ENCODE peak calls at places on chromosomes 11 and 22, in four cellular contexts. V is H9, A is PC-3, N is lower lobe of right lung. Z is an unnamed sample. For H3K27me3 and H3K4me1, the result is how much of the 10 kb centered on the place peaks cover.

GRCh38 chr11:108016647-108017046 is 7.9 kb downstream of the CUL5 start:
- DNase-seq in V (no peak), A (no peak), N (no peak), Z (no peak)

GRCh38 chr11:128503231-128503991 is 83.9 kb downstream of the ETS1 start:
- DNase-seq in V (no peak), A (no peak), N (no peak), Z (no peak)

GRCh38 chr22:21994881-21995444 is 12.4 kb upstream of the TOP3B start:
- DNase-seq in V (no peak), A (no peak), N (no peak), Z (no peak)

GRCh38 chr11:74443071-74443864 is 24.1 kb downstream of the KCNE3 start:
- DNase-seq in V (no peak), A (peak), N (no peak), Z (no peak)

GRCh38 chr11:73152861-73153483 is 10.9 kb upstream of the FCHSD2 start:
- DNase-seq in V (peak), A (peak), N (no peak), Z (no peak)

GRCh38 chr11:117625237-117625636 is 171.8 kb downstream of the DSCAML1 start:
- DNase-seq in V (no peak), A (no peak), N (no peak), Z (peak)

GRCh38 chr22:48753381-48753730 is 1074.3 kb downstream of the BRD1 start:
- DNase-seq in V (no peak), A (no peak), N (no peak), Z (no peak)

GRCh38 chr11:66119348-66120133 is 49.5 kb downstream of the PACS1 start:
- DNase-seq in V (no peak), A (peak), N (no peak), Z (no peak)

GRCh38 chr11:33779849-33780528 is 5.7 kb upstream of the FBXO3 start:
- DNase-seq in V (no peak), A (no peak), N (no peak), Z (no peak)

GRCh38 chr11:63505857-63506528 is at the start of gene LGALS12:
- DNase-seq in V (peak), A (no peak), N (peak), Z (no peak)

GRCh38 chr11:42631223-42631843 is 680.5 kb upstream of the API5 start:
- DNase-seq in V (no peak), A (peak), N (no peak), Z (no peak)

GRCh38 chr11:40037005-40037404 is 1422.4 kb downstream of the LRRC4C start:
- DNase-seq in V (peak), A (no peak), N (no peak), Z (no peak)

GRCh38 chr11:115585361-115586024 is 81.3 kb upstream of the CADM1 start:
- DNase-seq in V (no peak), A (no peak), N (no peak), Z (no peak)

GRCh38 chr11:11155962-11156815 is 196.9 kb downstream of the CSNK2A3 start:
- DNase-seq in V (peak), A (peak), N (no peak), Z (no peak)

GRCh38 chr11:130882138-130882551 is 34.1 kb downstream of the SNX19 start:
- DNase-seq in V (no peak), A (no peak), N (no peak), Z (no peak)

GRCh38 chr22:46355369-46355995 is 20.0 kb downstream of the TRMU start:
- DNase-seq in V (peak), A (peak), N (peak), Z (peak)

GRCh38 chr22:26585104-26585790 is 4.7 kb downstream of the TPST2 start:
- DNase-seq in V (no peak), A (peak), N (peak), Z (peak)

GRCh38 chr11:5620606-5621521 is 3.9 kb upstream of the TRIM34 start:
- DNase-seq in V (no peak), A (peak), N (no peak), Z (no peak)

GRCh38 chr11:12058425-12059115 is 50.1 kb upstream of the DKK3 start:
- DNase-seq in V (no peak), A (no peak), N (no peak), Z (no peak)

GRCh38 chr11:68980776-68981065 is at the start of gene MRGPRD:
- DNase-seq in V (no peak), A (no peak), N (no peak), Z (no peak)
- H3K27me3 ChIP-seq in V (under half), A (under half), N (under half), Z (under half)

DNA sequence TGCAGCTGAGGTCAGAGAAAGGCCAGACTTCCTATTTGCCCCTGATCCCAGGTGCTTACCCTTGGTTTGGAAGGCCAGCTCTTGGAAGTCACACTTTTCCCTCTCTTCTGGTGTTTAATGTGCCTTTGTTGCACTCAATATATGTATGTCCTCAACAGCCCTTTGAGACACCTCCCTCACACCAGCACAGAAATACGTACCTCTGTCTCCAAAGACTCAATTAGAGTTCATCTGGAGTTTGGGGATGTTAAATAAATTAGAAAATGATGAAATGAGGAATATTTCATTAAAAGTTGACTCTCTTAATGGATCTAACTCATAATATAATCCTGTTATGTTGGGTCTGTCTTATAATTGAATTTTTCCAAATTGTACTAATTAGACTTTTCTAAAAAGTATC is at the start of gene OR9G4:
- DNase-seq in V (no peak), A (no peak), N (no peak), Z (no peak)
- H3K4me1 ChIP-seq in V (under half), A (under half), N (under half), Z (under half)

GRCh38 chr22:47547239-47547661 is 784.8 kb downstream of the TBC1D22A start:
- DNase-seq in V (no peak), A (no peak), N (no peak), Z (no peak)

GRCh38 chr22:47548953-47549740 is 786.7 kb downstream of the TBC1D22A start:
- DNase-seq in V (no peak), A (no peak), N (no peak), Z (no peak)

GRCh38 chr22:47547881-47548630 is 785.6 kb downstream of the TBC1D22A start:
- DNase-seq in V (no peak), A (no peak), N (no peak), Z (no peak)

GRCh38 chr22:47543447-47543846 is 781.0 kb downstream of the TBC1D22A start:
- DNase-seq in V (no peak), A (no peak), N (no peak), Z (no peak)

GRCh38 chr22:47544696-47545095 is 782.2 kb downstream of the TBC1D22A start:
- DNase-seq in V (no peak), A (no peak), N (no peak), Z (no peak)
- H3K27me3 ChIP-seq in V (under half), A (under half), N (under half), Z (under half)

DNA sequence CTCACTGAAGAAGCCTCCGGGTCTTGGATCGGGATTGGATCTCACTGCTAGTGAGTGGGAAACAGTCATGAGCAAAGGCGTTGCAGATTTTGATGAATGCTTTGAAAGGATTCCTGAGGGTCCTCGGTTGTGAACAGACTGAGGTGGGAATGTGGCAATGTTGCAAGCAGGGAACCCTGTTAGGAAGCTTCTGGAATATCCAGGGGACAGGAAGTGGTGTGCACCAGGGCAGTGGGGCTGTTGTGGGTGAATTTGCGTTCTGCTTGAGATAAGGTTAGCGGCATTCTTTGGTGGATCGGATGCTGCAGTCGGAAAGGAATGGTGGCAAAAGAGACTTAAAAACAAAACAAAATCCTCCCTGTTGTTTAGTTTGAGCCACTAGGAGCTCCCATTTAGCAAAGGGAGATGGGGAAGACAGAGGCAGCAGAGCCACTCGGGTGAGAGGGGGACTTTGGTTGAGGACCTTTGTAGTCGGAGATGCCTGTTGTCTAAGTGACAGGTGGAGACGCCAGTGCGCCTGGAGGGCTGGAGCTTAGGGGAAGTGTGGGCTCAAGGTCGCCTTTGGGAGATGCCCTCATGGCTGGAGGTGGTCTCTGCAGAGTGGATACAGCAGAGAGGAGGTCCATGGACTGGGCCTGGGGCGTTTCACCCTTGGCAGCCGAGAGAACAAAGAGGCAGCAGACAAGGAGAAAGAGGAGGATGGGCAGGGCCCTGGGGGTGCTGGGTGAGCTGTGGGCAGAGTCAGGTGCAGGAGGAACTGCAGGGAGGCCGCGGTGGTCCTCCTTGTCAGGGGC is 37.6 kb downstream of the CSF2RB start:
- DNase-seq in V (no peak), A (no peak), N (no peak), Z (no peak)
- H3K4me1 ChIP-seq in V (under half), A (under half), N (under half), Z (under half)

DNA sequence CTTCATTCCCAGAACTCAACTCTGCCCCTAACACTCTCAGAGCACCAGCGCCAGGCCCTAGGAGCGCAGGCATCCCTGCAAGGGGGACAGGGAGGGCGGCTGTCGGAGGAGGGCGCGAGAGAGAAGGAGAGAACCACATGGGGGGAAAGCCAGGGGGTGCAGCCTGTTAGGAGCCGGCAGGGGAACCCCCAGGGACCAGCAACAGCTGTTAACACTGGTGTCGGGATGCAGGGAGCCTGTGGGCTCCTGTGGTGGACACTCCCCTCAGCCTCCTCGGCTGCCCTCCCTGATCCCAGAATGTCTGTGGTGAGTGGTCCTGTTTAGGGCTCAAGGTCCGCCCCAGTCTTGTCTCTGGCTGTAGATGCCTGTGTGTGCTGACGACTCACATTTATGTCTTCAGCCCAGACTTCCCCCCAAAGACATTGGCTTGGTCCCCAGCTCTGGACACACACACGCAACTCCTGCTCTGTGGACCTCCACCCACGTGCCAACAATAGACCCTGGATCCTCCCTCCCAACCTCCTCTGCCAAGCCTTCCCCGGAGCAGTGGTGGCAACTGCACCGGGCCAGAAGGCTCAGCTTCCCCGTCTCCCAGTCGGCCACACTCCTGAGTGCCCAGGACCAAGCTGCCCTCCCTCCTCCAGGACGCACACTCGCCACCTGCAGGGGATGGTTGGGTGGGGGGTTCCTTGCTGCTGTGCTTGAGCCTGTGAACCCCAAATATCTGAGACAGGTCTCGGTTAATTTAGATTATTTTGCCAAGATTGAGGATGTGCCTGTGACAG is 817 bp upstream of the IFITM5 start:
- DNase-seq in V (peak), A (no peak), N (peak), Z (peak)
- H3K27me3 ChIP-seq in V (under half), A (under half), N (under half), Z (under half)

DNA sequence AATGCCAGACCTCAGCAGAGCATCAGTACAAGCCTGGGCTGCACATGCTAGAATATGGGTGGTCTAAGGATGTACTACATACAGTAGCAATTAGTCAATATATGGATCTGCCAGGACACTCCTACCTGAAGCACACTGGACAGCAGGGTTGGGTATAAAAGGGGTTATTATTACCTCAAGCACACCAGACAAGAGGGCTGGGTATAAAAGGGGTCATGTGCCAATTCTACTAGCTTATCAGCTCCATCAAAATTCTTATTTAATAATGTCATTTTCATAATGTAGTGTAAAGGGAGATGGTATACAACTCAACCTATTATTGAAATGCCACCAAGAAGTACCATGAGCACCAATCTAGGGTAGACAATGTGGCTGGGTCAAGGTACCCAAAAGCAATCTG is 44.7 kb upstream of the PRODH start:
- DNase-seq in V (no peak), A (no peak), N (no peak), Z (no peak)
- H3K4me1 ChIP-seq in V (under half), A (under half), N (under half), Z (under half)

GRCh38 chr11:35796542-35796941 is 134.0 kb downstream of the TRIM44 start:
- DNase-seq in V (no peak), A (peak), N (no peak), Z (no peak)
- H3K27me3 ChIP-seq in V (under half), A (under half), N (under half), Z (under half)

GRCh38 chr11:78065239-78065638 is 1.6 kb downstream of the THRSP start:
- DNase-seq in V (no peak), A (no peak), N (no peak), Z (no peak)

GRCh38 chr11:78069465-78069864 is 5.8 kb downstream of the THRSP start:
- DNase-seq in V (no peak), A (no peak), N (no peak), Z (no peak)

GRCh38 chr11:78066471-78066870 is 2.8 kb downstream of the THRSP start:
- DNase-seq in V (no peak), A (no peak), N (no peak), Z (no peak)

GRCh38 chr11:78070606-78071005 is 6.9 kb downstream of the THRSP start:
- DNase-seq in V (no peak), A (no peak), N (no peak), Z (no peak)

GRCh38 chr11:78067704-78068103 is 4.0 kb downstream of the THRSP start:
- DNase-seq in V (no peak), A (no peak), N (no peak), Z (no peak)
- H3K4me1 ChIP-seq in V (under half), A (under half), N (under half), Z (under half)